ENCODE peak calls at places on chromosomes 6 and 20, in nine cellular contexts. O is Peyer's patch, H is breast epithelium, R is IMR-90, E is NB4, X is transverse colon, L is GM12892, Y is adrenal gland, S is esophagus muscularis mucosa. J is an unnamed sample.

GRCh38 chr6:72930733-72931132 is 294.6 kb downstream of the KHDC1L start:
- DNase-seq in O (no peak), H (no peak), R (no peak), E (no peak), X (no peak), L (no peak), Y (no peak), S (no peak), J (no peak)

GRCh38 chr6:163260111-163260895 is 154.2 kb upstream of the QKI start:
- DNase-seq in O (no peak), H (no peak), R (no peak), E (peak), X (no peak), L (no peak), Y (no peak), S (no peak), J (no peak)

GRCh38 chr20:53826597-53827291 is 233.1 kb upstream of the ZNF217 start:
- DNase-seq in O (peak), H (no peak), R (peak), E (peak), X (no peak), L (no peak), Y (no peak), S (no peak), J (no peak)

GRCh38 chr20:39880890-39881289 is 808.1 kb downstream of the MAFB start:
- DNase-seq in O (no peak), H (no peak), R (no peak), E (peak), X (no peak), L (no peak), Y (no peak), S (no peak), J (no peak)

GRCh38 chr6:41439524-41440418 is 104.4 kb downstream of the NCR2 start:
- DNase-seq in O (no peak), H (no peak), R (no peak), E (peak), X (no peak), L (peak), Y (no peak), S (no peak), J (no peak)

GRCh38 chr20:51529027-51529749 is 13.3 kb downstream of the NFATC2 start:
- DNase-seq in O (no peak), H (no peak), R (peak), E (no peak), X (no peak), L (no peak), Y (no peak), S (no peak), J (peak)

GRCh38 chr6:52108128-52108527 is 20.7 kb upstream of the PKHD1 start:
- DNase-seq in O (no peak), H (no peak), R (no peak), E (no peak), X (no peak), L (no peak), Y (no peak), S (peak), J (no peak)

GRCh38 chr20:51985013-51985415 is 182.7 kb upstream of the SALL4 start:
- DNase-seq in O (no peak), H (no peak), R (peak), E (peak), X (no peak), L (no peak), Y (no peak), S (no peak), J (no peak)

GRCh38 chr6:134619789-134620188 is 301.9 kb upstream of the SGK1 start:
- DNase-seq in O (no peak), H (no peak), R (peak), E (peak), X (no peak), L (no peak), Y (no peak), S (no peak), J (no peak)

GRCh38 chr6:56986611-56987010 is 31.7 kb downstream of the BEND6 start:
- DNase-seq in O (no peak), H (no peak), R (no peak), E (peak), X (no peak), L (no peak), Y (no peak), S (no peak), J (no peak)

GRCh38 chr6:155224618-155225017 is 39.2 kb upstream of the CLDN20 start:
- DNase-seq in O (no peak), H (peak), R (no peak), E (peak), X (no peak), L (no peak), Y (no peak), S (no peak), J (no peak)

GRCh38 chr6:63121166-63121565 is 90.1 kb upstream of the FKBP1C start:
- DNase-seq in O (no peak), H (no peak), R (no peak), E (peak), X (no peak), L (no peak), Y (no peak), S (no peak), J (no peak)

GRCh38 chr6:86936834-86937218 is 502 bp upstream of the HTR1E start:
- DNase-seq in O (no peak), H (no peak), R (no peak), E (no peak), X (no peak), L (no peak), Y (no peak), S (no peak), J (no peak)

GRCh38 chr6:165644586-165645266 is 18.3 kb downstream of the PDE10A start:
- DNase-seq in O (no peak), H (no peak), R (no peak), E (no peak), X (no peak), L (no peak), Y (no peak), S (peak), J (no peak)

GRCh38 chr6:54617730-54618129 is 228.8 kb upstream of the FAM83B start:
- DNase-seq in O (no peak), H (no peak), R (peak), E (no peak), X (no peak), L (no peak), Y (no peak), S (no peak), J (no peak)

GRCh38 chr6:22145823-22146379 is 150.9 kb downstream of the PRL start:
- DNase-seq in O (no peak), H (no peak), R (peak), E (peak), X (no peak), L (no peak), Y (no peak), S (no peak), J (no peak)

GRCh38 chr6:133609404-133610270 is 279.3 kb upstream of the TCF21 start:
- DNase-seq in O (peak), H (no peak), R (peak), E (no peak), X (no peak), L (no peak), Y (no peak), S (no peak), J (no peak)

GRCh38 chr6:67190733-67191132 is 1444.3 kb upstream of the ADGRB3 start:
- DNase-seq in O (no peak), H (no peak), R (no peak), E (no peak), X (no peak), L (no peak), Y (no peak), S (no peak), J (no peak)

GRCh38 chr20:43458422-43458924 is 777 bp downstream of the SRSF6 start:
- DNase-seq in O (no peak), H (no peak), R (peak), E (no peak), X (no peak), L (no peak), Y (no peak), S (no peak), J (peak)

GRCh38 chr20:53040678-53041674 is 68.8 kb downstream of the TSHZ2 start:
- DNase-seq in O (no peak), H (peak), R (no peak), E (no peak), X (no peak), L (no peak), Y (peak), S (peak), J (no peak)

GRCh38 chr20:57392512-57393271 is 1.5 kb downstream of the RBM38 start:
- DNase-seq in O (peak), H (peak), R (no peak), E (peak), X (peak), L (no peak), Y (no peak), S (no peak), J (peak)

GRCh38 chr6:71419954-71420692 is 131.5 kb downstream of the OGFRL1 start:
- DNase-seq in O (no peak), H (peak), R (peak), E (no peak), X (peak), L (peak), Y (peak), S (no peak), J (peak)

GRCh38 chr20:51749674-51750036 is 18.5 kb downstream of the ATP9A start:
- DNase-seq in O (no peak), H (no peak), R (peak), E (no peak), X (no peak), L (no peak), Y (no peak), S (no peak), J (no peak)

GRCh38 chr6:82337688-82338257 is 25.8 kb upstream of the TPBG start:
- DNase-seq in O (no peak), H (peak), R (no peak), E (no peak), X (no peak), L (no peak), Y (no peak), S (no peak), J (no peak)

GRCh38 chr6:4253604-4254211 is 118.3 kb upstream of the ECI2 start:
- DNase-seq in O (no peak), H (no peak), R (peak), E (no peak), X (no peak), L (no peak), Y (peak), S (peak), J (peak)

GRCh38 chr20:61571221-61571620 is 319.2 kb downstream of the CDH4 start:
- DNase-seq in O (no peak), H (no peak), R (no peak), E (no peak), X (no peak), L (no peak), Y (no peak), S (no peak), J (no peak)

GRCh38 chr6:151916680-151917164 is 109.2 kb downstream of the ESR1 start:
- DNase-seq in O (no peak), H (peak), R (no peak), E (no peak), X (no peak), L (no peak), Y (no peak), S (no peak), J (no peak)

GRCh38 chr20:6034134-6034969 is 19.5 kb downstream of the LRRN4 start:
- DNase-seq in O (no peak), H (no peak), R (no peak), E (no peak), X (no peak), L (no peak), Y (no peak), S (no peak), J (no peak)

GRCh38 chr6:34806738-34807453 is 15.0 kb downstream of the BLTP3A start:
- DNase-seq in O (no peak), H (no peak), R (peak), E (no peak), X (no peak), L (no peak), Y (no peak), S (no peak), J (no peak)

GRCh38 chr6:52995913-52996685 is 1.0 kb upstream of the GSTA4 start:
- DNase-seq in O (peak), H (peak), R (peak), E (peak), X (peak), L (no peak), Y (peak), S (no peak), J (peak)

GRCh38 chr6:711925-712324 is 19.0 kb upstream of the EXOC2 start:
- DNase-seq in O (no peak), H (no peak), R (no peak), E (no peak), X (no peak), L (no peak), Y (no peak), S (no peak), J (no peak)

GRCh38 chr6:712805-713204 is 19.9 kb upstream of the EXOC2 start:
- DNase-seq in O (no peak), H (no peak), R (no peak), E (no peak), X (no peak), L (no peak), Y (no peak), S (no peak), J (no peak)

GRCh38 chr6:713351-713750 is 20.4 kb upstream of the EXOC2 start:
- DNase-seq in O (no peak), H (no peak), R (peak), E (no peak), X (no peak), L (no peak), Y (no peak), S (no peak), J (no peak)

GRCh38 chr6:709471-710056 is 16.6 kb upstream of the EXOC2 start:
- DNase-seq in O (no peak), H (no peak), R (no peak), E (no peak), X (no peak), L (no peak), Y (no peak), S (no peak), J (no peak)

DNA sequence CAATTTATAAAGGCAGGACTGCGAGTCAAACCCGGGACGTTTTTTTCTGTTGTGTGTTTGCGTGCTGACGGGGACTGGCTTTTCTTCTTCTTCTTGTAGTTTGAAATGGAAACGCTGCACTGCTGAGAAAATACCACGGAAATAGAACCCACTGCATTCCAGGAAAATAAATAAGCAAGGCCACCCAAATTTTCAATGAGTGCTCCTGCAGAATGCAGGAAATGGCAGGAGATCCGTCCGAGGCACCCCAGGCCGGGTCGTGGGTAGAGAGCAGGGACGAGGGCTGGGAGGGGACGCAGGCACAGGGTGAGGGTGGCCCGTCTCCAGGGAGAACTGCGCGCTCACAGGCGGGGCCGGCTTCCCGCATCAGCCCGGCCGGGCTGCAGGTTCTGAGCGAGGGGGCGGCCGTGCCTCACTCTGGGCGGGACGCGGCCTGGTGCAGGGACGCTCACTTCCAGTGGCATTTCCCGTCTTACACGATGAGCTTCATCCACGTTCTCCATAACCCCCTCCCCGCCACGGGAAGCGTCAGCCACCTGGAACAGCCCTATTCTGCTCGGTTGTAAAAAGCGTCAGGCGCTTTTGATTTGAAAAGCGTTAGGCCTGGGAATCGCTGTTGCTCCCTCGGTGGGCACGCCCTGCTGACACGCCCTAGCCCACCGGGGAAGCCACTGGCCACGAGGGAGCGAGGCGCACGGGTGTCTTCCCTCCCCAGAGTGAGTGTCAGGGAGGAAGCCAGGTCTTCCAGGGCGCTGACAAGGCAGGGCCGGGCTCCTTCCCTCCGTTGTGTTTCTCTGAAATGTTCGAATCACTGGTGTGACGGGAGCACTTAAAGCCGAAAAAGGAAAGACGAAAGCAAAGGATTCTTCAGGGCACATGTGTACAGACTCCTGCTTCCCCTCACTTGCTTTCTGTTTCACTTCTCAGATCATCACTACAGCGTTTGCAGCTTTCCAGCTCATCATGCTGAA is 17.9 kb upstream of the EXOC2 start:
- DNase-seq in O (peak), H (peak), R (peak), E (peak), X (peak), L (peak), Y (peak), S (no peak), J (peak)
- TF ChIP-seq POLR2A in O (peak), H (no peak), R (peak), E (no peak), X (peak), L (peak), Y (peak), S (no peak), J (no peak)

GRCh38 chr20:37524221-37524700 is 3.2 kb downstream of the NNAT start:
- DNase-seq in O (peak), H (no peak), R (no peak), E (no peak), X (peak), L (no peak), Y (no peak), S (no peak), J (no peak)

GRCh38 chr20:37523012-37523391 is 2.0 kb downstream of the NNAT start:
- DNase-seq in O (peak), H (no peak), R (no peak), E (no peak), X (no peak), L (no peak), Y (no peak), S (no peak), J (no peak)

GRCh38 chr20:37521091-37521771 is at the start of gene NNAT:
- DNase-seq in O (no peak), H (no peak), R (no peak), E (no peak), X (no peak), L (no peak), Y (no peak), S (no peak), J (no peak)

GRCh38 chr20:37520417-37520751 is 666 bp upstream of the NNAT start:
- DNase-seq in O (no peak), H (no peak), R (no peak), E (no peak), X (no peak), L (no peak), Y (no peak), S (no peak), J (no peak)

GRCh38 chr20:37522258-37523011 is 1.4 kb downstream of the NNAT start:
- DNase-seq in O (peak), H (peak), R (peak), E (no peak), X (peak), L (no peak), Y (no peak), S (no peak), J (peak)
- TF ChIP-seq POLR2A in O (no peak), H (no peak), R (no peak), E (no peak), X (no peak), L (no peak), Y (no peak), S (peak), J (no peak)

GRCh38 chr6:75282706-75283105 is 1.9 kb downstream of the TMEM30A start:
- DNase-seq in O (no peak), H (no peak), R (no peak), E (no peak), X (no peak), L (no peak), Y (no peak), S (no peak), J (no peak)

GRCh38 chr6:75283907-75284284 is 696 bp downstream of the TMEM30A start:
- DNase-seq in O (peak), H (no peak), R (no peak), E (peak), X (no peak), L (no peak), Y (no peak), S (no peak), J (peak)

GRCh38 chr6:75285156-75285639 is 606 bp upstream of the TMEM30A start:
- DNase-seq in O (no peak), H (no peak), R (no peak), E (peak), X (no peak), L (no peak), Y (no peak), S (no peak), J (no peak)

GRCh38 chr6:75286955-75287354 is 2.4 kb upstream of the TMEM30A start:
- DNase-seq in O (no peak), H (no peak), R (no peak), E (no peak), X (no peak), L (no peak), Y (no peak), S (no peak), J (no peak)

GRCh38 chr6:75284285-75285155 is at the start of gene TMEM30A:
- DNase-seq in O (peak), H (peak), R (peak), E (peak), X (peak), L (peak), Y (peak), S (peak), J (peak)
- TF ChIP-seq POLR2A in O (peak), H (peak), R (peak), E (peak), X (peak), L (peak), Y (peak), S (peak), J (peak)

DNA sequence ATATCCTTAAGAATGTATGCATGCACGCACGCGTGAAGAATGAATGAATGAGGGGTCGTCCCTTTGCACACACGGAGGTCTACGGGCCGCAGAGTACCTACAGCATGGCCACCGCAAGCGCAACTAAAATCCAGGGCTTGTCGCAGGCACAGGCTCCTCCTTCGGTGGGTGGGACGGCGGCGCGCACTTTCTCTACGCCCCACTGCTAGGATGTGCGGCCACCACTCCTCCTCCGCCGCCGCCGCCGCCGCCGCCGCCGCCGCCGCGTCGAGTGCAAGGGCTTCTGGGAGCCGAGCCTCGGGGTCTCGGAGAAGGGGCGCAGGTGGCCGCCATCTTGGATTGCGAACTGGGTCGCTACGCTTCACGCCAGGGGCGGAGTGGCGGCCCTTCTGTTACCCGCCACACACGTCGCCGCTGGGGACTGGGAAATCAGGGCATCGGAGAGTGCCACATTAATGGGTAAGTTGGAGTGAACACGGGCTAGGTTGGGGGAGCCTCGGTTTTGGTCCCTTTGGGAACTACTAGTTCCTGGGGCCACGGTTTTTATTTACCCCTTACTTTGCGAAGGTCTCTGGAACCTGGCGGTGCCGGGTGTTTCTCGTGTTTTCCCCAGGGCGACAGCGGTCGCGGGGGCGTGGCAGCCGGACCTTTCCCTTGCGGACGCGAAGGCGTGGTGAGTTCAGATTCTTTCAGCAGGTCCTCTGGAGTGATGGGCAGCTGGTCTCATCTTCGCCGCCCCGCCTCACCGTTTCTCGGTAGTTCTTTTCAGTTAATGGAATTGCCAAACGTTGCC is at the start of gene KPNA5:
- DNase-seq in O (peak), H (peak), R (peak), E (peak), X (peak), L (peak), Y (peak), S (peak), J (peak)
- TF ChIP-seq POLR2A in O (peak), H (peak), R (no peak), E (peak), X (peak), L (peak), Y (peak), S (no peak), J (peak)

GRCh38 chr6:143507358-143508145 is 4.0 kb downstream of the FUCA2 start:
- DNase-seq in O (no peak), H (no peak), R (peak), E (no peak), X (no peak), L (no peak), Y (no peak), S (no peak), J (no peak)

GRCh38 chr6:143515766-143516355 is 4.3 kb upstream of the FUCA2 start:
- DNase-seq in O (no peak), H (no peak), R (no peak), E (no peak), X (no peak), L (no peak), Y (no peak), S (no peak), J (no peak)

GRCh38 chr6:143513410-143513809 is 1.9 kb upstream of the FUCA2 start:
- DNase-seq in O (peak), H (no peak), R (no peak), E (peak), X (peak), L (no peak), Y (peak), S (no peak), J (peak)

GRCh38 chr6:143514996-143515760 is 3.7 kb upstream of the FUCA2 start:
- DNase-seq in O (no peak), H (no peak), R (no peak), E (no peak), X (no peak), L (no peak), Y (peak), S (no peak), J (peak)

GRCh38 chr6:143510991-143511891 is at the start of gene FUCA2:
- DNase-seq in O (peak), H (peak), R (peak), E (peak), X (peak), L (peak), Y (peak), S (peak), J (peak)
- TF ChIP-seq POLR2A in O (peak), H (peak), R (peak), E (peak), X (peak), L (peak), Y (peak), S (peak), J (peak)

J was measured in erythroblast.